ENCODE peak calls at places on chromosomes 6 and 20, in five cellular contexts. D, Z, W, B and M are unnamed samples.
A peak's percentile ranks its signal among the peaks of the same experiment; 100 is the strongest.

GRCh38 chr20:53883098-53883762 is 187.2 kb downstream of the BCAS1 start:
- DNase-seq in D (no peak), Z (no peak), W (no peak), B (no peak), M (no peak)

GRCh38 chr6:56101141-56101553 is 146.2 kb downstream of the COL21A1 start:
- DNase-seq in D (no peak), Z (no peak), W (peak; percentile 48), B (no peak), M (no peak)

GRCh38 chr20:9903048-9903651 is 64.3 kb upstream of the PAK5 start:
- DNase-seq in D (no peak), Z (peak; percentile 27), W (peak; percentile 40), B (no peak), M (peak; percentile 26)

GRCh38 chr20:46273701-46274100 is 34.6 kb downstream of the CDH22 start:
- DNase-seq in D (no peak), Z (no peak), W (no peak), B (no peak), M (no peak)

GRCh38 chr20:25317351-25318075 is 69.6 kb downstream of the PYGB start:
- DNase-seq in D (no peak), Z (no peak), W (no peak), B (no peak), M (no peak)

GRCh38 chr20:19756756-19757486 is 1.1 kb upstream of the RIN2 start:
- DNase-seq in D (no peak), Z (no peak), W (no peak), B (no peak), M (no peak)

GRCh38 chr6:130143709-130144108 is 79.0 kb downstream of the SAMD3 start:
- DNase-seq in D (no peak), Z (no peak), W (no peak), B (no peak), M (no peak)

GRCh38 chr6:34526241-34526972 is 29.7 kb downstream of the SPDEF start:
- DNase-seq in D (no peak), Z (no peak), W (no peak), B (no peak), M (no peak)

GRCh38 chr6:161476711-161477110 is 202.8 kb upstream of the AGPAT4 start:
- DNase-seq in D (no peak), Z (no peak), W (no peak), B (no peak), M (no peak)

GRCh38 chr6:38801305-38801704 is 86.2 kb downstream of the DNAH8 start:
- DNase-seq in D (no peak), Z (no peak), W (no peak), B (no peak), M (no peak)

GRCh38 chr20:45835230-45836224 is 1.9 kb downstream of the SNX21 start:
- DNase-seq in D (no peak), Z (no peak), W (no peak), B (no peak), M (no peak)

GRCh38 chr20:10502098-10502526 is 67.0 kb downstream of the SLX4IP start:
- DNase-seq in D (no peak), Z (no peak), W (no peak), B (no peak), M (no peak)

GRCh38 chr6:13664703-13665352 is 46.8 kb downstream of the RANBP9 start:
- DNase-seq in D (no peak), Z (no peak), W (peak; percentile 65), B (no peak), M (no peak)

GRCh38 chr6:27168586-27169443 is 78.7 kb upstream of the PRSS16 start:
- DNase-seq in D (no peak), Z (no peak), W (no peak), B (no peak), M (no peak)

GRCh38 chr20:14956026-14956425 is 618.6 kb upstream of the FLRT3 start:
- DNase-seq in D (no peak), Z (no peak), W (no peak), B (no peak), M (no peak)

GRCh38 chr20:289693-290080 is 863 bp downstream of the C20orf96 start:
- DNase-seq in D (no peak), Z (no peak), W (no peak), B (no peak), M (no peak)

GRCh38 chr6:17281100-17281496 is at the start of gene RBM24:
- DNase-seq in D (no peak), Z (no peak), W (peak; percentile 66), B (no peak), M (peak; percentile 58)

GRCh38 chr6:163123098-163123497 is 291.4 kb upstream of the QKI start:
- DNase-seq in D (no peak), Z (peak; percentile 44), W (no peak), B (no peak), M (no peak)

GRCh38 chr6:169702640-169703246 is 817 bp downstream of the C6orf120 start:
- DNase-seq in D (no peak), Z (no peak), W (peak; percentile 36), B (no peak), M (peak; percentile 50)

GRCh38 chr20:40489886-40490285 is 199.2 kb downstream of the MAFB start:
- DNase-seq in D (no peak), Z (no peak), W (no peak), B (no peak), M (no peak)

GRCh38 chr6:162123797-162124196 is 603.8 kb downstream of the PRKN start:
- DNase-seq in D (no peak), Z (peak; percentile 8), W (no peak), B (no peak), M (peak; percentile 26)

GRCh38 chr6:138517635-138518034 is 18.3 kb upstream of the NHSL1 start:
- DNase-seq in D (no peak), Z (no peak), W (peak; percentile 78), B (peak; percentile 39), M (peak; percentile 61)

GRCh38 chr6:145245119-145245518 is 490.2 kb downstream of the EPM2A start:
- DNase-seq in D (no peak), Z (no peak), W (no peak), B (no peak), M (no peak)

GRCh38 chr6:142332393-142333080 is 30.7 kb downstream of the ADGRG6 start:
- DNase-seq in D (no peak), Z (no peak), W (no peak), B (no peak), M (no peak)

GRCh38 chr6:54776891-54777290 is 69.7 kb upstream of the FAM83B start:
- DNase-seq in D (no peak), Z (no peak), W (no peak), B (no peak), M (no peak)

GRCh38 chr20:10427060-10427692 is 6.8 kb downstream of the MKKS start:
- DNase-seq in D (no peak), Z (no peak), W (peak; percentile 71), B (no peak), M (peak; percentile 24)

GRCh38 chr6:41294463-41294862 is 8.0 kb upstream of the TREM1 start:
- DNase-seq in D (no peak), Z (no peak), W (no peak), B (no peak), M (no peak)

GRCh38 chr6:7073810-7074525 is 33.8 kb upstream of the RREB1 start:
- DNase-seq in D (peak; percentile 92), Z (no peak), W (no peak), B (no peak), M (no peak)

GRCh38 chr20:50029697-50030428 is 47.1 kb downstream of the SNAI1 start:
- DNase-seq in D (no peak), Z (no peak), W (peak; percentile 80), B (no peak), M (no peak)

GRCh38 chr6:166167801-166168615 is at the start of gene TBXT:
- DNase-seq in D (peak; percentile 51), Z (no peak), W (no peak), B (peak; percentile 60), M (no peak)

GRCh38 chr6:89834884-89835792 is 5.5 kb downstream of the CASP8AP2 start:
- DNase-seq in D (peak; percentile 87), Z (no peak), W (no peak), B (no peak), M (no peak)

GRCh38 chr20:28562510-28562898 is 2695.0 kb upstream of the DEFB115 start:
- DNase-seq in D (no peak), Z (no peak), W (no peak), B (no peak), M (no peak)

GRCh38 chr20:36624068-36624813 is 18.7 kb downstream of the RAB5IF start:
- DNase-seq in D (no peak), Z (no peak), W (peak; percentile 49), B (no peak), M (no peak)

GRCh38 chr6:150694889-150695288 is 95.2 kb downstream of the PLEKHG1 start:
- DNase-seq in D (no peak), Z (no peak), W (no peak), B (no peak), M (no peak)
- TF ChIP-seq SUZ12 in D (no peak), Z (no peak), W (no peak), B (no peak), M (no peak)

DNA sequence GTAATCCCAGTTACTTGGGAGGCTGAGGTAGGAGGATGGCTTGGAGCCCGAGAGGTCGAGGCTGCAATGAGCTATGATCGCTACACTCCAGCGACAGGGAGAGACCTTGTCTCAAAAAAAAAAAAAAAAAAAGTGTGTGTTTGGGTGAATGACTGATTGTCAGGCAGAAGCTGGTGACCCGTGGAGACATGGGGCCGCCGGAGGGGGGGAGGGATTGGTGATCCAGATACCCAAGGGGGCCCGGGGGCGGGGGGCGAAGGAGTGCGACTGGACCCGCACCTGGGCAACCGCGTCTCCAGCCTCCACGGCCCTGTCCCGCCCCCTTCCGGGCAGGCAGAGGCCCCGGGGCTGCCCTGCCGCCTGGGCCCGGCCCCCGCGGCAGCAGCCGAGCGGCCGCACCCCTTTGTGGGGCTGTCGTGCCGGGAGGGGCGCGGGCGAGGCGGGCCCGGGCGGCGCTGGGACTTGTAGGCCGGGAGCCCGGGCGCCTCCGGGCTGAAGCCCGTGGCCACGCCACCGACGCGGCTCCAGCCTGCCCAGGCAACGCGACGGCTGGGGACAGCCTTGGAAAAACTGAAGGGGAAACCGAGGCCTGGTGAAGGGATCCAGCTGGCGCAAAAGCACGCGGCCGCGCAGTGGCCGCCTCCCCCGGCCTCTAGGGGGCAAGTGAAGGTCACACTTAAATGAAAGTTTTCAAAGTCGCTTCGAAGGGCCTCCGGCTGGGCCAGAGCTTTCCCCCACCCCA is 2.1 kb upstream of the RBM38 start:
- DNase-seq in D (no peak), Z (no peak), W (peak; percentile 56), B (no peak), M (peak; percentile 58)
- TF ChIP-seq SUZ12 in D (no peak), Z (no peak), W (peak; percentile 34), B (no peak), M (no peak)

DNA sequence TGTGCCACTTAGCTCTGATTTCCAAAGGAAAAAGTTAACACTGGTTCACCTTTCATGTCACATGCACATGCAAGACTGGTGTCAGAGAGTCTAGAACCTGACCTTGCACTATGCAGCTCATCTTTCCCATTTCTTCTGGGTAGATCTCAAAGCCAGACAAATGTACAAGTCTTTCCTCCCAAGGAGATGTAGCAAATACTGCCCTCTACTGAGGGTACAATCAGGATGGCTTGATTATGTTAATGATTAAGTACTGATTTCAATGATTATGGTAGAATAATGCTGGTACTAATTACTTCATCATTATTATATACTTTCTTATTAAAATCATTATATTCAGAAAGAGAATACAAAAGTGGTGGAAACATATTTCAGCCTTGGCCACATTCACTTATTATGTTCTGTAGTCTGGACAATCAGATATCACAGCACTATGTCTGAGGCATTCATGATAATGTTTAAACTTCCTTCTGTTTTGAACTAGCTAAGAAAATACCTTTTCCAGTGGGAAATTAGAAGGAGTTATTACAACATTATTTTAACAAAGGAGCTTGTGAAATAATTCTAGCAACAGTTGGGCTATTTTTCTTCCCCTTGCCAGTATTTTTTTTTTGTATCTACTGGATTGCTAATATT is 68.5 kb upstream of the FOXO3 start:
- DNase-seq in D (no peak), Z (peak; percentile 11), W (peak; percentile 25), B (no peak), M (peak; percentile 25)
- TF ChIP-seq SUZ12 in D (no peak), Z (no peak), W (no peak), B (no peak), M (no peak)

GRCh38 chr20:47354710-47355488 is 1.6 kb downstream of the ZMYND8 start:
- DNase-seq in D (no peak), Z (no peak), W (peak; percentile 70), B (no peak), M (no peak)
- TF ChIP-seq SUZ12 in D (no peak), Z (no peak), W (no peak), B (no peak), M (no peak)